ENCODE peak calls at places on chromosomes 6 and 20, in five cellular contexts. One of them, this sample, is unnamed.

GRCh38 chr6:35737413-35738211 is 780 bp downstream of the ARMC12 start:
- DNase-seq in AG10803: peak
- DNase-seq in uterus: peak
- DNase-seq in osteocyte: no peak
- DNase-seq in progenitor cell of endocrine pancreas: no peak
- DNase-seq in this sample: peak

GRCh38 chr20:3680701-3681351 is 984 bp downstream of the ADAM33 start:
- DNase-seq in uterus: no peak
- DNase-seq in progenitor cell of endocrine pancreas: no peak
- DNase-seq in AG10803: no peak
- DNase-seq in osteocyte: no peak
- DNase-seq in this sample: peak

GRCh38 chr6:89547286-89547685 is 91.3 kb downstream of the LYRM2 start:
- DNase-seq in osteocyte: no peak
- DNase-seq in progenitor cell of endocrine pancreas: no peak
- DNase-seq in uterus: no peak
- DNase-seq in AG10803: no peak
- DNase-seq in this sample: no peak

GRCh38 chr20:25532015-25532751 is 53.1 kb downstream of the NINL start:
- DNase-seq in AG10803: no peak
- DNase-seq in uterus: no peak
- DNase-seq in osteocyte: no peak
- DNase-seq in progenitor cell of endocrine pancreas: no peak
- DNase-seq in this sample: peak

GRCh38 chr20:31845300-31845863 is at the start of gene FOXS1:
- DNase-seq in progenitor cell of endocrine pancreas: no peak
- DNase-seq in osteocyte: no peak
- DNase-seq in AG10803: no peak
- DNase-seq in uterus: peak
- DNase-seq in this sample: no peak

GRCh38 chr6:37033255-37033654 is 27.8 kb downstream of the FGD2 start:
- DNase-seq in osteocyte: no peak
- DNase-seq in uterus: no peak
- DNase-seq in AG10803: no peak
- DNase-seq in progenitor cell of endocrine pancreas: no peak
- DNase-seq in this sample: no peak

GRCh38 chr20:54320148-54320607 is 112.3 kb downstream of the PFDN4 start:
- DNase-seq in AG10803: no peak
- DNase-seq in uterus: no peak
- DNase-seq in osteocyte: no peak
- DNase-seq in progenitor cell of endocrine pancreas: no peak
- DNase-seq in this sample: peak

GRCh38 chr6:18216411-18216810 is 47.9 kb downstream of the DEK start:
- DNase-seq in uterus: no peak
- DNase-seq in progenitor cell of endocrine pancreas: no peak
- DNase-seq in AG10803: peak
- DNase-seq in osteocyte: no peak
- DNase-seq in this sample: no peak

GRCh38 chr6:71489736-71490135 is 201.1 kb downstream of the OGFRL1 start:
- DNase-seq in AG10803: peak
- DNase-seq in uterus: no peak
- DNase-seq in osteocyte: no peak
- DNase-seq in progenitor cell of endocrine pancreas: no peak
- DNase-seq in this sample: peak

GRCh38 chr6:40819182-40819834 is 219.7 kb downstream of the UNC5CL start:
- DNase-seq in AG10803: peak
- DNase-seq in progenitor cell of endocrine pancreas: no peak
- DNase-seq in osteocyte: no peak
- DNase-seq in uterus: no peak
- DNase-seq in this sample: no peak

This sample was measured in fibroblast of the aortic adventitia.